ENCODE peak calls at places on chromosomes 11 and 22, in ten cellular contexts. N is CD4-positive, alpha-beta memory T cell; J is suprapubic skin; H is transverse colon; Z is GM12891; B is activated CD8-positive, alpha-beta memory T cell treated with anti-CD3 and anti-CD28 coated beads for 24 hours; I is amniotic stem cell; M is NCI-H1105; E is CD8-positive, alpha-beta T cell; Y is activated T-cell treated with anti-CD3 and anti-CD28 coated beads, Interleukin-2, amount 50 U/mL, for 72 hours. C is an unnamed sample.

GRCh38 chr11:73376168-73376802 is at the start of gene RELT:
- DNase-seq in H (peak; percentile 93), Z (peak; percentile 99), N (peak; percentile 95), M (peak; percentile 82), Y (peak; percentile 99), E (peak; percentile 91), B (peak; percentile 99), J (peak; percentile 87), I (peak; percentile 77), C (peak; percentile 88)

GRCh38 chr11:59456661-59457060 is at the start of gene OR4D6:
- DNase-seq in M (no peak), I (no peak), Y (no peak), E (no peak), N (no peak), J (no peak), H (no peak), Z (no peak), B (no peak), C (no peak)

GRCh38 chr11:124898711-124899110 is 1.0 kb upstream of the ROBO4 start:
- DNase-seq in I (no peak), Y (no peak), H (no peak), M (no peak), J (no peak), B (no peak), E (no peak), N (no peak), Z (no peak), C (no peak)

GRCh38 chr11:79436911-79437273 is 3.9 kb downstream of the TENM4 start:
- DNase-seq in I (no peak), Z (no peak), M (no peak), B (no peak), N (no peak), H (no peak), J (no peak), E (no peak), Y (no peak), C (no peak)

GRCh38 chr11:116503216-116504160 is 269.3 kb downstream of the BUD13 start:
- DNase-seq in B (peak; percentile 21), I (no peak), N (no peak), Z (no peak), J (peak; percentile 34), H (no peak), E (no peak), M (no peak), Y (no peak), C (no peak)

GRCh38 chr11:123729602-123730001 is 11.9 kb downstream of the ZNF202 start:
- DNase-seq in Z (no peak), I (no peak), E (no peak), N (no peak), H (no peak), M (no peak), B (no peak), Y (no peak), J (no peak), C (no peak)

GRCh38 chr11:127627629-127628462 is 627.3 kb upstream of the KIRREL3 start:
- DNase-seq in M (peak; percentile 99), H (peak; percentile 79), N (no peak), Z (no peak), B (no peak), Y (no peak), I (no peak), E (no peak), J (no peak), C (peak; percentile 3)

GRCh38 chr11:101082813-101083212 is 46.8 kb downstream of the PGR start:
- DNase-seq in M (no peak), I (no peak), J (no peak), E (no peak), B (no peak), N (no peak), Z (no peak), H (no peak), Y (no peak), C (no peak)

GRCh38 chr11:120511804-120512726 is 517 bp downstream of the GRIK4 start:
- DNase-seq in M (no peak), N (no peak), I (no peak), E (no peak), Y (no peak), J (peak; percentile 74), B (peak; percentile 48), Z (no peak), H (no peak), C (peak; percentile 13)

GRCh38 chr22:37260939-37261338 is 16.9 kb upstream of the RAC2 start:
- DNase-seq in Z (no peak), E (no peak), Y (peak; percentile 78), M (peak; percentile 12), I (peak; percentile 46), H (peak; percentile 63), J (no peak), N (peak; percentile 62), B (peak; percentile 87), C (peak; percentile 61)

GRCh38 chr11:34798985-34799384 is 117.2 kb downstream of the APIP start:
- DNase-seq in E (no peak), J (no peak), Y (no peak), B (no peak), Z (no peak), M (peak; percentile 64), H (no peak), N (no peak), I (no peak), C (no peak)

GRCh38 chr11:31640611-31641010 is 131.0 kb downstream of the ELP4 start:
- DNase-seq in E (no peak), H (no peak), I (no peak), M (no peak), J (no peak), Z (no peak), B (no peak), N (no peak), Y (no peak), C (peak; percentile 73)

GRCh38 chr22:46025973-46026906 is 49.3 kb upstream of the WNT7B start:
- DNase-seq in B (no peak), N (no peak), Z (no peak), H (no peak), J (peak; percentile 70), M (no peak), Y (no peak), E (no peak), I (no peak), C (no peak)

GRCh38 chr11:72813740-72814138 is 472 bp upstream of the ATG16L2 start:
- DNase-seq in Z (peak; percentile 74), B (no peak), H (peak; percentile 87), M (peak; percentile 74), E (no peak), J (no peak), N (peak; percentile 88), I (peak; percentile 56), Y (peak; percentile 89), C (peak; percentile 83)

GRCh38 chr11:206002-206384 is 1.2 kb downstream of the BET1L start:
- DNase-seq in H (peak; percentile 7), B (peak; percentile 57), N (no peak), Z (no peak), Y (no peak), M (no peak), J (peak; percentile 73), I (no peak), E (no peak), C (no peak)

GRCh38 chr11:65854871-65855837 is 2.8 kb downstream of the CFL1 start:
- DNase-seq in Y (no peak), E (no peak), I (no peak), M (no peak), B (no peak), H (peak; percentile 18), J (no peak), N (no peak), Z (no peak), C (no peak)

GRCh38 chr11:1959786-1960185 is 12.7 kb downstream of the MRPL23 start:
- DNase-seq in N (no peak), Z (no peak), J (peak; percentile 55), B (no peak), Y (no peak), M (no peak), E (no peak), I (no peak), H (no peak), C (no peak)

GRCh38 chr22:50702261-50702671 is 29.6 kb downstream of the SHANK3 start:
- DNase-seq in Y (no peak), J (peak; percentile 60), E (no peak), N (no peak), B (no peak), M (no peak), Z (no peak), H (no peak), I (no peak), C (no peak)

GRCh38 chr11:67542169-67542568 is 18.9 kb upstream of the CABP2 start:
- DNase-seq in H (no peak), Y (no peak), Z (no peak), N (no peak), J (no peak), I (no peak), E (no peak), B (no peak), M (no peak), C (peak; percentile 19)

GRCh38 chr11:64605248-64605560 is 14.2 kb downstream of the SLC22A12 start:
- DNase-seq in I (no peak), B (no peak), J (no peak), N (no peak), H (no peak), Y (no peak), Z (no peak), E (no peak), M (no peak), C (no peak)

GRCh38 chr11:123188508-123189165 is 6.4 kb downstream of the CLMP start:
- DNase-seq in B (no peak), I (no peak), E (no peak), Z (no peak), Y (no peak), N (no peak), H (no peak), M (no peak), J (no peak), C (no peak)

GRCh38 chr11:1198766-1199688 is 23.8 kb upstream of the MUC5B start:
- DNase-seq in J (peak; percentile 76), E (no peak), N (no peak), B (no peak), I (no peak), Z (no peak), Y (no peak), H (peak; percentile 4), M (peak; percentile 83), C (no peak)

GRCh38 chr11:102112654-102112926 is 2.3 kb downstream of the YAP1 start:
- DNase-seq in E (no peak), N (no peak), Z (no peak), M (no peak), I (no peak), B (no peak), Y (no peak), H (no peak), J (no peak), C (no peak)

GRCh38 chr11:94882931-94883330 is 90.4 kb downstream of the CWC15 start:
- DNase-seq in I (no peak), N (no peak), J (no peak), H (no peak), B (no peak), M (no peak), E (no peak), Z (no peak), Y (no peak), C (no peak)

GRCh38 chr22:43996981-43997265 is 27.2 kb upstream of the PARVB start:
- DNase-seq in H (no peak), Y (no peak), Z (no peak), I (no peak), M (no peak), E (no peak), J (no peak), B (no peak), N (no peak), C (peak; percentile 59)

GRCh38 chr11:117045956-117046355 is 52.3 kb downstream of the SIK3 start:
- DNase-seq in Z (no peak), N (no peak), H (no peak), E (no peak), B (no peak), J (no peak), I (no peak), M (no peak), Y (no peak), C (peak; percentile 28)

GRCh38 chr11:46216040-46216764 is 61.3 kb upstream of the CREB3L1 start:
- DNase-seq in Z (no peak), J (no peak), H (no peak), B (no peak), I (no peak), N (no peak), E (no peak), M (no peak), Y (no peak), C (no peak)

GRCh38 chr22:23401910-23402274 is 178.2 kb downstream of the IGLL1 start:
- DNase-seq in E (no peak), J (peak; percentile 74), Z (no peak), M (no peak), N (no peak), H (no peak), B (no peak), Y (no peak), I (no peak), C (no peak)

C was measured in NCI-H82.